ENCODE peak calls at places on chromosomes 2 and 18, in five cellular contexts. Y is K562, W is HepG2, Q is GM12878, R is H1. T is an unnamed sample.

GRCh38 chr2:239675856-239676715 is 275.3 kb upstream of the HDAC4 start:
- DNase-seq in Y (no peak), W (no peak), Q (no peak), R (no peak), T (no peak)

GRCh38 chr18:48191494-48191893 is 217.7 kb downstream of the ZBTB7C start:
- DNase-seq in Y (no peak), W (no peak), Q (no peak), R (no peak), T (no peak)

GRCh38 chr2:234377761-234378341 is 119.0 kb downstream of the ARL4C start:
- DNase-seq in Y (no peak), W (no peak), Q (no peak), R (no peak), T (no peak)

GRCh38 chr18:37429768-37430167 is 135.8 kb downstream of the CELF4 start:
- DNase-seq in Y (peak), W (no peak), Q (no peak), R (no peak), T (peak)

GRCh38 chr2:21270658-21271057 is 146.9 kb downstream of the TDRD15 start:
- DNase-seq in Y (no peak), W (no peak), Q (no peak), R (no peak), T (no peak)

GRCh38 chr18:10306779-10307178 is 147.7 kb upstream of the APCDD1 start:
- DNase-seq in Y (no peak), W (no peak), Q (no peak), R (no peak), T (no peak)

GRCh38 chr18:27413495-27414401 is 228.6 kb upstream of the CHST9 start:
- DNase-seq in Y (no peak), W (no peak), Q (no peak), R (no peak), T (no peak)

GRCh38 chr2:164784376-164784775 is 57.2 kb downstream of the COBLL1 start:
- DNase-seq in Y (no peak), W (no peak), Q (no peak), R (no peak), T (peak)

GRCh38 chr18:45657357-45658335 is 42.4 kb downstream of the SLC14A2 start:
- DNase-seq in Y (no peak), W (no peak), Q (no peak), R (no peak), T (no peak)

GRCh38 chr2:172943992-172944793 is 131.5 kb upstream of the MAP3K20 start:
- DNase-seq in Y (no peak), W (no peak), Q (no peak), R (no peak), T (no peak)

GRCh38 chr2:119367472-119368099 is 809 bp downstream of the DBI start:
- DNase-seq in Y (peak), W (peak), Q (no peak), R (no peak), T (peak)

GRCh38 chr18:25941556-25941955 is 148.9 kb downstream of the SS18 start:
- DNase-seq in Y (no peak), W (no peak), Q (no peak), R (no peak), T (no peak)

GRCh38 chr2:28250006-28250405 is 142.7 kb upstream of the FOSL2 start:
- DNase-seq in Y (no peak), W (no peak), Q (no peak), R (peak), T (no peak)

GRCh38 chr18:50203801-50204604 is 9.1 kb upstream of the MYO5B start:
- DNase-seq in Y (peak), W (peak), Q (no peak), R (no peak), T (peak)

GRCh38 chr2:84894758-84895520 is 10.5 kb upstream of the TMSB10 start:
- DNase-seq in Y (no peak), W (no peak), Q (no peak), R (no peak), T (no peak)
- H3K4me3 ChIP-seq in Y (no peak), W (no peak), Q (no peak), R (no peak), T (no peak)

GRCh38 chr2:55134316-55134706 is 84.1 kb upstream of the RTN4 start:
- DNase-seq in Y (no peak), W (no peak), Q (no peak), R (no peak), T (no peak)
- TF ChIP-seq CREB1 in Y (no peak), W (no peak), Q (no peak), R (no peak), T (no peak)

GRCh38 chr2:36376992-36377738 is 21.6 kb downstream of the CRIM1 start:
- DNase-seq in Y (no peak), W (no peak), Q (no peak), R (no peak), T (peak)
- H3K4me3 ChIP-seq in Y (no peak), W (no peak), Q (no peak), R (peak), T (peak)

GRCh38 chr2:127196998-127197397 is 23.1 kb downstream of the CYP27C1 start:
- DNase-seq in Y (peak), W (peak), Q (peak), R (no peak), T (peak)
- TF ChIP-seq CREB1 in Y (no peak), W (no peak), Q (no peak), R (no peak), T (no peak)

GRCh38 chr18:57801379-57802165 is 1.5 kb downstream of the ATP8B1 start:
- DNase-seq in Y (no peak), W (no peak), Q (no peak), R (no peak), T (peak)
- H3K4me3 ChIP-seq in Y (no peak), W (peak), Q (peak), R (peak), T (peak)

T was measured in GM23338.